ENCODE peak calls at places on chromosomes 12 and 14, in seven cellular contexts. U, G, Z, F, H, X and A are unnamed samples.

GRCh38 chr12:91133871-91134270 is 22.6 kb upstream of the LUM start:
- DNase-seq in H (no peak), G (no peak), U (no peak), X (no peak), F (no peak), Z (no peak), A (no peak)

GRCh38 chr14:86505808-86506207 is 975.9 kb downstream of the FLRT2 start:
- DNase-seq in X (no peak), H (no peak), G (no peak), F (no peak), Z (no peak), U (no peak), A (no peak)

GRCh38 chr12:55700255-55701018 is 7.3 kb downstream of the ITGA7 start:
- DNase-seq in G (no peak), F (no peak), X (no peak), H (no peak), Z (no peak), U (no peak), A (no peak)

GRCh38 chr14:76867536-76868452 is 41.6 kb downstream of the LRRC74A start:
- DNase-seq in G (no peak), U (peak), H (no peak), X (no peak), F (no peak), Z (no peak), A (no peak)

GRCh38 chr12:21301-22189 is 45.0 kb upstream of the IQSEC3 start:
- DNase-seq in Z (no peak), G (no peak), F (no peak), U (no peak), H (peak), X (no peak), A (no peak)

GRCh38 chr12:47813491-47814196 is 6.1 kb downstream of the HDAC7 start:
- DNase-seq in U (peak), G (peak), Z (no peak), X (no peak), F (no peak), H (no peak), A (peak)

GRCh38 chr14:103828315-103828967 is 18.9 kb downstream of the PPP1R13B start:
- DNase-seq in X (no peak), U (peak), Z (peak), F (no peak), H (no peak), G (peak), A (no peak)

GRCh38 chr12:79174656-79175055 is 310.1 kb downstream of the SYT1 start:
- DNase-seq in X (peak), G (peak), Z (no peak), F (no peak), H (no peak), U (no peak), A (no peak)

GRCh38 chr14:75268638-75269550 is 9.7 kb upstream of the FOS start:
- DNase-seq in G (no peak), U (no peak), F (no peak), H (no peak), Z (no peak), X (no peak), A (no peak)

GRCh38 chr14:59565112-59565511 is 11.5 kb downstream of the CCDC175 start:
- DNase-seq in H (no peak), X (no peak), Z (no peak), F (no peak), U (no peak), G (no peak), A (no peak)

GRCh38 chr14:104795781-104796681 is 483 bp upstream of the AKT1 start:
- DNase-seq in H (peak), F (no peak), U (peak), Z (no peak), G (peak), X (peak), A (no peak)

GRCh38 chr14:73896521-73896920 is 9.9 kb downstream of the ZNF410 start:
- DNase-seq in H (no peak), Z (no peak), F (no peak), X (no peak), G (peak), U (no peak), A (no peak)

GRCh38 chr14:100533647-100534485 is 53.4 kb downstream of the BEGAIN start:
- DNase-seq in X (no peak), G (no peak), F (no peak), U (peak), H (no peak), Z (peak), A (no peak)

GRCh38 chr12:10497602-10498001 is 8.1 kb upstream of the EIF2S3B start:
- DNase-seq in U (no peak), F (no peak), H (no peak), Z (no peak), X (no peak), G (no peak), A (no peak)

GRCh38 chr14:69259531-69260245 is at the start of gene GALNT16:
- DNase-seq in H (no peak), U (peak), X (peak), Z (no peak), G (peak), F (peak), A (peak)

GRCh38 chr12:66043035-66043434 is 87.5 kb downstream of the LLPH start:
- DNase-seq in F (no peak), Z (no peak), X (no peak), H (no peak), U (no peak), G (no peak), A (no peak)

GRCh38 chr12:9214536-9214935 is 6.3 kb upstream of the PZP start:
- DNase-seq in Z (no peak), X (no peak), U (no peak), G (no peak), F (no peak), H (no peak), A (no peak)